ENCODE peak calls at places on chromosomes 5 and 9, in four cellular contexts. N is K562, K is A549, W is HepG2. S is an unnamed sample.

GRCh38 chr5:160199410-160199911 is 29.8 kb upstream of the FABP6 start:
- DNase-seq in W (no peak), N (peak), K (peak), S (no peak)

GRCh38 chr5:32190094-32190493 is 16.0 kb upstream of the GOLPH3 start:
- DNase-seq in W (no peak), N (no peak), K (no peak), S (no peak)

GRCh38 chr9:33297455-33297854 is 7.1 kb downstream of the NFX1 start:
- DNase-seq in K (no peak), N (peak), W (no peak), S (no peak)

GRCh38 chr5:110625376-110625999 is 101.0 kb downstream of the TMEM232 start:
- DNase-seq in K (peak), N (no peak), W (peak), S (no peak)

GRCh38 chr5:38546691-38547146 is 9.7 kb downstream of the LIFR start:
- DNase-seq in N (no peak), K (no peak), W (peak), S (no peak)

GRCh38 chr5:151682240-151682639 is 4.5 kb downstream of the SPARC start:
- DNase-seq in N (no peak), W (no peak), K (no peak), S (no peak)

GRCh38 chr9:125755340-125755739 is 8.2 kb downstream of the PBX3 start:
- DNase-seq in K (no peak), N (no peak), W (no peak), S (no peak)

GRCh38 chr5:178207183-178207916 is 3.0 kb downstream of the HNRNPAB start:
- DNase-seq in W (peak), K (peak), N (no peak), S (no peak)

GRCh38 chr9:17536027-17536426 is 42.8 kb upstream of the SH3GL2 start:
- DNase-seq in N (no peak), W (no peak), K (no peak), S (no peak)

GRCh38 chr9:136322756-136323330 is 4.5 kb upstream of the GPSM1 start:
- DNase-seq in N (no peak), W (no peak), K (no peak), S (no peak)

DNA sequence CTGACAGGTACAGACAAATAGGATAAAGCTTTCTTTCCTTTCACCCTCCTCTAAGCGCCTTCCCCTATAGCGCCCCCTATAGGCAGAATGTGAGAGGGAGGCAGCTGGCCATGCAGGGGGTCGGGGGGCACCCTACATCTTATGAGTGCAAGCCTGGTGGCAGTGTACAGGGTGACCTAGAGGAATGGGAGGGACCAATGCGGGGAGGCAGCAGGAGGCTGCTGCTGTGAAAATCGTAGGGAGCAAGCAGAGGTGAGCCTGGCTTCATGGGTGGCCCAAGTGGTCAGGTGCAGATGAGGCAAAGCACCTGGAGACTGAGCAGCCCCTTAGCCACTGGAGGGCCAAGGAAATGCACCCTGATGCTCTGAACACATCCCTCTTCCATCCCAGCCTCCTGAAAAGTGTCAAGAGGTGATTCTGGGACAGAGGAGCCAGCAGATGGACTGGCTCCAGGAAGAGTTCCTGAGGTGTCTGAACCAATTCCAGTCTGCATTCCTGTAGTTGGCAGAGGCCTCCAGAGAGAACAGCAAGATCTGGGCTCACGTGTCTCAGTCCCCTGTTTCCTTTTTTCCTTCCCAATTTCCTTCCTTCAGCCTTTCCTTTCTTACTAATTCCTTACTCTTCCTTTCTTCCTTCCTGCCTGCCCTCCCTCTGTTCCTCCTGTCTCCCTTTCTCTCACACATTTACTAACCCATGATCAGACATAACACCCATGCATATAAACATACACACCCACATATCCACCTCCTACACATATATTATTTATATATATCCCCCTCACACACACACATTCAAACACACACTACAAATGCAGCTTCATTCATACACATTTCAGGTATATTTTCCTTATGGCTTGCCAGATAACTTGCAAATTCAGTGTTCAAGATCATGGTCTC is 32.8 kb upstream of the GALNT10 start:
- DNase-seq in K (no peak), N (peak), W (no peak), S (no peak)
- TF ChIP-seq CTCF in K (peak), N (peak), W (peak), S (peak)

DNA sequence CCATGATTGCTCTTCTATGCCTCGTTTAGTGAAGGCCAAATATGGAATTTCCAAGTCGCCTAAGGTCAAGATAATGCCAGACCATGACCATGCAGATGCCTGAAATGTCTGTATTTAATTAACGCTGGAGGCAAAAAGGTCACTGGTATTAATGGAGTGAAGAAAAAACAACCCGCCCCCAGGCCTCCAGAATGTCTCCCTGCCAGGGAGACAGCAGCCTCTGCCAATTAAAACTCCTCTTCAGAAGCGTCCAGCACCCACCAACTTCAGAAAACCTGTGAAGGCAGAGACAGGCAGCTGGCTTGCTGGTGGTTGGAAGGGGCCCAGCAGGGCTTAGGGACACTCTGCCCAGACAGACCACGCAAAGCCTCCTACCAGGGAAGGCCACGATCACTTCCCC is 94.4 kb downstream of the VAV2 start:
- DNase-seq in N (no peak), K (no peak), W (no peak), S (no peak)
- TF ChIP-seq MAFK in N (no peak), K (no peak), W (no peak), S (no peak)

GRCh38 chr5:130321931-130322330 is 417.7 kb downstream of the CHSY3 start:
- DNase-seq in W (no peak), N (no peak), K (no peak), S (no peak)

DNA sequence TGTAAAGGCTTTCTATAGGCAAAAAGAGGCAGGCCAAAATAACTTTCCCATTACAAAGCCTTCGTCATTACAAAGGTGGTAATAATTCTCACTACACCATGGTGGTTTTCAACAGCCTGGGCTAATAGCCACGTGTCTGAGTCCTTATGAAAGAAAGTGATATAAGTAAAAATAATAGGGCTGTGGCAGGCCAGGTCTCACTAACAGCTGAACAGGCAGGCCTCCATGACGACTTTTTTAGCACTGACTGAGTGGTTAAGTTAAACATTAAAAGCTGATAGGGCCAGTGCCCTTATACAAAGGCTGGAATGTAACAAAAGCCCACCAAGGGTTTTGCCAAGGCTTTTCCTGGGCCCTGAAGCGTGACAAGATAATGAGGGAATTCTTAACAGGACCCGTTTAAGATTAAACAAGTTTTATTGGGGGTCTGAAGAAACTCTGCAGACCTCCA is 412.7 kb downstream of the CHSY3 start:
- DNase-seq in N (no peak), W (no peak), K (no peak), S (no peak)
- TF ChIP-seq JUN in N (no peak), W (no peak), K (no peak), S (no peak)

GRCh38 chr9:137837345-137838278 is 40.0 kb upstream of the CACNA1B start:
- DNase-seq in W (no peak), K (no peak), N (no peak), S (no peak)

GRCh38 chr9:137834846-137835546 is 42.6 kb upstream of the CACNA1B start:
- DNase-seq in W (no peak), N (no peak), K (no peak), S (no peak)

GRCh38 chr9:137838576-137838975 is 39.0 kb upstream of the CACNA1B start:
- DNase-seq in N (no peak), W (no peak), K (no peak), S (no peak)

GRCh38 chr9:137836831-137837241 is 40.7 kb upstream of the CACNA1B start:
- DNase-seq in W (no peak), N (no peak), K (no peak), S (no peak)

GRCh38 chr9:137836151-137836830 is 41.3 kb upstream of the CACNA1B start:
- DNase-seq in N (no peak), W (no peak), K (no peak), S (no peak)
- TF ChIP-seq CTCF in N (no peak), W (no peak), K (no peak), S (no peak)

GRCh38 chr5:124463840-124464239 is 282.6 kb downstream of the ZNF608 start:
- DNase-seq in W (no peak), K (no peak), N (no peak), S (no peak)

GRCh38 chr5:124460666-124461065 is 285.8 kb downstream of the ZNF608 start:
- DNase-seq in W (no peak), K (no peak), N (no peak), S (no peak)

GRCh38 chr5:124460000-124460399 is 286.4 kb downstream of the ZNF608 start:
- DNase-seq in W (no peak), N (no peak), K (no peak), S (no peak)

GRCh38 chr5:124461110-124461509 is 285.3 kb downstream of the ZNF608 start:
- DNase-seq in W (no peak), N (no peak), K (no peak), S (no peak)

DNA sequence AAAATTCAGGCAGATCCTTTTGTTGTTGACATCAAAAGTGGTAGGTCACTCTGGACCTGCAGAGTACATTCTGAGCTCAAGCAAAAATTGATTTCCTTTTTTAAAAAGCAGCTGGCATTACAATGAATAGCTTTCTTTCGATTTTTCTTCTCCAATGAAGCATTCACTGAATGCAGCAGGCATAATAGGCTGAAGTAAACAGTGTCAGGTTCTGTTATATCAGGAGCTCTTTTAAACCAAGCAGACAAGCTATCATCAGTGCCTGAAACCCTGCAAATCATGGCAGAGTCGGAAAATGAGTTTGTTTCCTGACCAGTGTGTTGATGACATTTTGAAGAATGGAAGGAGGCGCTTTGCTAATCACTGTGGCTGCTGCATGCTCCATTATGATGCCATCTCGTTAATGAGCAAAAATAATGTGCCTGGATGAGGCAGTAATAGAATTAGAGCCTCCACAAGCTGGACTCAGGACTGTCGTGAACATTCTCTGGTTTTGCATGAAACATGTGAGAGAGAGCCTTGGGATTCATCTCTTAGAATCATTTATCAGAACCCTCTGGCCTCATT is 284.5 kb downstream of the ZNF608 start:
- DNase-seq in W (no peak), K (no peak), N (no peak), S (no peak)
- TF ChIP-seq MAFK in W (no peak), K (no peak), N (no peak), S (no peak)